ENCODE peak calls at places on chromosomes 4 and X, in five cellular contexts. E is heart left ventricle, X is GOT3, D is NCI-H2029 treated with DMSO at 0.1 percent for 48 hours, O is AML-193. K is an unnamed sample.

GRCh38 chrX:106014119-106014775 is 24.3 kb downstream of the SERPINA7 start:
- DNase-seq in E (no peak), X (no peak), D (no peak), O (no peak), K (no peak)

GRCh38 chr4:109739547-109739946 is 9.7 kb upstream of the PLA2G12A start:
- DNase-seq in E (no peak), X (no peak), D (no peak), O (no peak), K (no peak)

GRCh38 chr4:42633605-42634388 is 23.1 kb downstream of the ATP8A1 start:
- DNase-seq in E (no peak), X (no peak), D (no peak), O (no peak), K (no peak)

GRCh38 chr4:48035952-48036351 is 19.4 kb downstream of the NIPAL1 start:
- DNase-seq in E (no peak), X (no peak), D (no peak), O (no peak), K (no peak)

GRCh38 chr4:25859429-25860148 is 3.2 kb downstream of the SEL1L3 start:
- DNase-seq in E (no peak), X (no peak), D (no peak), O (no peak), K (no peak)

GRCh38 chrX:133440081-133440796 is 24.9 kb upstream of the GPC4 start:
- DNase-seq in E (no peak), X (no peak), D (no peak), O (no peak), K (no peak)

GRCh38 chr4:123555500-123556273 is 159.1 kb downstream of the SPRY1 start:
- DNase-seq in E (peak), X (no peak), D (no peak), O (peak), K (peak)

GRCh38 chr4:123077330-123077729 is 154.9 kb upstream of the NUDT6 start:
- DNase-seq in E (no peak), X (no peak), D (no peak), O (no peak), K (no peak)

GRCh38 chr4:15696866-15697265 is 6.0 kb upstream of the BST1 start:
- DNase-seq in E (no peak), X (no peak), D (no peak), O (no peak), K (no peak)

GRCh38 chr4:8702020-8702495 is 109.5 kb downstream of the CPZ start:
- DNase-seq in E (no peak), X (no peak), D (no peak), O (no peak), K (no peak)

GRCh38 chrX:80747832-80748231 is 61.8 kb downstream of the BRWD3 start:
- DNase-seq in E (no peak), X (no peak), D (no peak), O (no peak), K (no peak)

GRCh38 chr4:61468091-61468720 is 268.1 kb downstream of the ADGRL3 start:
- DNase-seq in E (no peak), X (no peak), D (no peak), O (peak), K (no peak)

GRCh38 chr4:122577808-122578781 is 42.8 kb downstream of the IL21 start:
- DNase-seq in E (no peak), X (peak), D (no peak), O (peak), K (no peak)

GRCh38 chrX:77342028-77342427 is 105.2 kb upstream of the FGF16 start:
- DNase-seq in E (peak), X (no peak), D (no peak), O (no peak), K (no peak)

GRCh38 chr4:47668810-47669408 is 169.0 kb downstream of the CORIN start:
- DNase-seq in E (no peak), X (no peak), D (peak), O (peak), K (no peak)

GRCh38 chr4:119209077-119209476 is 3.4 kb upstream of the USP53 start:
- DNase-seq in E (no peak), X (no peak), D (no peak), O (no peak), K (no peak)